ENCODE peak calls at places on chromosomes 7 and 10, in six cellular contexts. One of them, this sample, is unnamed.

GRCh38 chr10:44968101-44968886 is 8.7 kb downstream of the RASSF4 start:
- ATAC-seq in PC-3: no peak
- ATAC-seq in lower lobe of right lung: peak; percentile 56
- ATAC-seq in foreskin keratinocyte: no peak
- ATAC-seq in aorta: peak; percentile 56
- ATAC-seq in heart right ventricle: peak; percentile 23
- ATAC-seq in this sample: peak; percentile 46

GRCh38 chr7:130273863-130274262 is 7.2 kb downstream of the CPA2 start:
- ATAC-seq in PC-3: no peak
- ATAC-seq in lower lobe of right lung: no peak
- ATAC-seq in foreskin keratinocyte: no peak
- ATAC-seq in aorta: peak; percentile 69
- ATAC-seq in heart right ventricle: peak; percentile 49
- ATAC-seq in this sample: peak; percentile 53

GRCh38 chr10:110410329-110411046 is 87.2 kb upstream of the DUSP5 start:
- ATAC-seq in PC-3: peak; percentile 59
- ATAC-seq in lower lobe of right lung: peak; percentile 72
- ATAC-seq in foreskin keratinocyte: peak; percentile 68
- ATAC-seq in aorta: no peak
- ATAC-seq in heart right ventricle: peak; percentile 29
- ATAC-seq in this sample: peak; percentile 66

GRCh38 chr7:27967639-27968038 is 213.0 kb downstream of the JAZF1 start:
- ATAC-seq in PC-3: no peak
- ATAC-seq in lower lobe of right lung: no peak
- ATAC-seq in foreskin keratinocyte: no peak
- ATAC-seq in aorta: no peak
- ATAC-seq in heart right ventricle: no peak
- ATAC-seq in this sample: no peak

GRCh38 chr7:141369422-141369821 is 181.8 kb upstream of the AGK start:
- ATAC-seq in PC-3: no peak
- ATAC-seq in lower lobe of right lung: peak; percentile 58
- ATAC-seq in foreskin keratinocyte: no peak
- ATAC-seq in aorta: no peak
- ATAC-seq in heart right ventricle: peak; percentile 75
- ATAC-seq in this sample: no peak

GRCh38 chr7:99244942-99245341 is 27.7 kb upstream of the MYH16 start:
- ATAC-seq in PC-3: peak; percentile 97
- ATAC-seq in lower lobe of right lung: no peak
- ATAC-seq in foreskin keratinocyte: peak; percentile 95
- ATAC-seq in aorta: no peak
- ATAC-seq in heart right ventricle: no peak
- ATAC-seq in this sample: no peak

GRCh38 chr10:116756277-116756676 is 13.9 kb upstream of the HSPA12A start:
- ATAC-seq in PC-3: no peak
- ATAC-seq in lower lobe of right lung: peak; percentile 58
- ATAC-seq in foreskin keratinocyte: no peak
- ATAC-seq in aorta: peak; percentile 85
- ATAC-seq in heart right ventricle: peak; percentile 88
- ATAC-seq in this sample: peak; percentile 75

GRCh38 chr10:89625041-89625765 is 19.8 kb downstream of the PANK1 start:
- ATAC-seq in PC-3: no peak
- ATAC-seq in lower lobe of right lung: no peak
- ATAC-seq in foreskin keratinocyte: no peak
- ATAC-seq in aorta: no peak
- ATAC-seq in heart right ventricle: peak; percentile 49
- ATAC-seq in this sample: no peak

GRCh38 chr7:159026271-159027047 is 118.2 kb downstream of the VIPR2 start:
- ATAC-seq in PC-3: no peak
- ATAC-seq in lower lobe of right lung: no peak
- ATAC-seq in foreskin keratinocyte: no peak
- ATAC-seq in aorta: no peak
- ATAC-seq in heart right ventricle: no peak
- ATAC-seq in this sample: no peak

GRCh38 chr10:62733654-62734293 is 70.7 kb upstream of the ADO start:
- ATAC-seq in PC-3: no peak
- ATAC-seq in lower lobe of right lung: peak; percentile 18
- ATAC-seq in foreskin keratinocyte: no peak
- ATAC-seq in aorta: no peak
- ATAC-seq in heart right ventricle: peak; percentile 74
- ATAC-seq in this sample: no peak

GRCh38 chr7:77368974-77369373 is 47.2 kb downstream of the GSAP start:
- ATAC-seq in PC-3: peak; percentile 71
- ATAC-seq in lower lobe of right lung: peak; percentile 68
- ATAC-seq in foreskin keratinocyte: no peak
- ATAC-seq in aorta: no peak
- ATAC-seq in heart right ventricle: no peak
- ATAC-seq in this sample: no peak

GRCh38 chr7:26193432-26194206 is 6.9 kb downstream of the HNRNPA2B1 start:
- ATAC-seq in PC-3: no peak
- ATAC-seq in lower lobe of right lung: peak; percentile 17
- ATAC-seq in foreskin keratinocyte: no peak
- ATAC-seq in aorta: no peak
- ATAC-seq in heart right ventricle: no peak
- ATAC-seq in this sample: no peak

GRCh38 chr10:72462261-72462660 is 107.5 kb upstream of the DNAJB12 start:
- ATAC-seq in PC-3: peak; percentile 91
- ATAC-seq in lower lobe of right lung: peak; percentile 19
- ATAC-seq in foreskin keratinocyte: no peak
- ATAC-seq in aorta: no peak
- ATAC-seq in heart right ventricle: no peak
- ATAC-seq in this sample: no peak

GRCh38 chr7:127264219-127264618 is 11.5 kb upstream of the GRM8 start:
- ATAC-seq in PC-3: no peak
- ATAC-seq in lower lobe of right lung: no peak
- ATAC-seq in foreskin keratinocyte: no peak
- ATAC-seq in aorta: no peak
- ATAC-seq in heart right ventricle: no peak
- ATAC-seq in this sample: no peak

GRCh38 chr10:32207544-32207943 is 139.4 kb downstream of the EPC1 start:
- ATAC-seq in PC-3: peak; percentile 57
- ATAC-seq in lower lobe of right lung: peak; percentile 80
- ATAC-seq in foreskin keratinocyte: peak; percentile 76
- ATAC-seq in aorta: no peak
- ATAC-seq in heart right ventricle: no peak
- ATAC-seq in this sample: no peak

GRCh38 chr7:17985473-17986239 is 42.0 kb downstream of the PRPS1L1 start:
- ATAC-seq in PC-3: no peak
- ATAC-seq in lower lobe of right lung: no peak
- ATAC-seq in foreskin keratinocyte: no peak
- ATAC-seq in aorta: no peak
- ATAC-seq in heart right ventricle: no peak
- ATAC-seq in this sample: no peak

DNA sequence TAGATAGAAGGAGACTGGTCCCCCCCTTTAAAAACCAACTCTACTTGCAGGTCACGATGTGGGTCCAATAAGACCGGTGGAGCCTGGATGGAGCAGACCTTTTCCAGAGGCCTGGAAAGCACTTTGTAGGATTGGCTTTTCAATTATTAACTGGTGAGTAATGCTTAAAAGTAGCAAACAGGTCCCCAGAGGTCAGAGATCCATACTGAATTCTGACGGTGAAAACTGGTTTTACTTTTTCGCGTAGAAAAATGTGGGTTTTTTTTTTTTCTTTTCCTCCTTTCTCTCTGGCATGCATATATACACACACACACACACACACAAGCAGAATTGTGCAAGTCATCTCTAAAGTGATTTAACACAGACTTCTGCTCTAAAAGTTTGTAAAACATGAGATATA is 75.0 kb upstream of the OGDHL start:
- ATAC-seq in PC-3: no peak
- ATAC-seq in lower lobe of right lung: no peak
- ATAC-seq in foreskin keratinocyte: no peak
- ATAC-seq in aorta: no peak
- ATAC-seq in heart right ventricle: no peak
- ATAC-seq in this sample: no peak
- H3K4me1 ChIP-seq in PC-3: no peaks in the 10 kb centered on the region
- H3K4me1 ChIP-seq in lower lobe of right lung: no peaks in the 10 kb centered on the region
- H3K4me1 ChIP-seq in foreskin keratinocyte: no peaks in the 10 kb centered on the region
- H3K4me1 ChIP-seq in aorta: no peaks in the 10 kb centered on the region
- H3K4me1 ChIP-seq in heart right ventricle: no peaks in the 10 kb centered on the region
- H3K4me1 ChIP-seq in this sample: no peaks in the 10 kb centered on the region

GRCh38 chr7:69651101-69651590 is 52.9 kb downstream of the AUTS2 start:
- ATAC-seq in PC-3: no peak
- ATAC-seq in lower lobe of right lung: peak; percentile 65
- ATAC-seq in foreskin keratinocyte: peak; percentile 39
- ATAC-seq in aorta: no peak
- ATAC-seq in heart right ventricle: no peak
- ATAC-seq in this sample: no peak
- H3K4me1 ChIP-seq in PC-3: no peaks in the 10 kb centered on the region
- H3K4me1 ChIP-seq in lower lobe of right lung: peaks cover 29% of the 10 kb centered on the region
- H3K4me1 ChIP-seq in foreskin keratinocyte: no peaks in the 10 kb centered on the region
- H3K4me1 ChIP-seq in aorta: no peaks in the 10 kb centered on the region
- H3K4me1 ChIP-seq in heart right ventricle: peaks cover 18% of the 10 kb centered on the region
- H3K4me1 ChIP-seq in this sample: peaks cover 8% of the 10 kb centered on the region

GRCh38 chr7:75946207-75946855 is 31.4 kb downstream of the POR start:
- ATAC-seq in PC-3: no peak
- ATAC-seq in lower lobe of right lung: peak; percentile 53
- ATAC-seq in foreskin keratinocyte: no peak
- ATAC-seq in aorta: no peak
- ATAC-seq in heart right ventricle: no peak
- ATAC-seq in this sample: no peak
- H3K4me1 ChIP-seq in PC-3: peaks cover 26% of the 10 kb centered on the region
- H3K4me1 ChIP-seq in lower lobe of right lung: peaks cover 67% of the 10 kb centered on the region
- H3K4me1 ChIP-seq in foreskin keratinocyte: peaks cover 11% of the 10 kb centered on the region
- H3K4me1 ChIP-seq in aorta: no peaks in the 10 kb centered on the region
- H3K4me1 ChIP-seq in heart right ventricle: peaks cover 25% of the 10 kb centered on the region
- H3K4me1 ChIP-seq in this sample: peaks cover 24% of the 10 kb centered on the region

DNA sequence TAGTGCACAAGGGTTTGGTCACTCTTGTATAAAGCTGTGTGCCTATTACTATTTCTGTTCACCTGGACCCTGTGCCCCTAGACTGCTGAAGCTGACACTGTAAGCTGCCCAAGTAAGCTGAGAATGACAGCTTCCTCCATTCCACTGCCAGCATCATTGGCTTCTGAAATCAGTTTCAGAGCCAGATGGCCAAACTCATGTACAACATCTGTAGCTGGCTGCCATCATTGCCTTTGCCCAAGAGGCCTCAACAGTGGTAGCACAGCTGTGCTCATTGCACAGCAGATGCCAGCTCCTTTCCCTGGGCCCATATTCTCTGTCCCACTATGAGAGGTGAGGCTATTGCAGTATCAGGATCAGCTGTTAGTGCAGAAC is 165.7 kb downstream of the CPEB3 start:
- ATAC-seq in PC-3: no peak
- ATAC-seq in lower lobe of right lung: no peak
- ATAC-seq in foreskin keratinocyte: no peak
- ATAC-seq in aorta: peak; percentile 35
- ATAC-seq in heart right ventricle: peak; percentile 26
- ATAC-seq in this sample: no peak
- H3K4me1 ChIP-seq in PC-3: peaks cover 51% of the 10 kb centered on the region
- H3K4me1 ChIP-seq in lower lobe of right lung: peaks cover 40% of the 10 kb centered on the region
- H3K4me1 ChIP-seq in foreskin keratinocyte: no peaks in the 10 kb centered on the region
- H3K4me1 ChIP-seq in aorta: peaks cover 5% of the 10 kb centered on the region
- H3K4me1 ChIP-seq in heart right ventricle: peaks cover 63% of the 10 kb centered on the region
- H3K4me1 ChIP-seq in this sample: peaks cover 12% of the 10 kb centered on the region

GRCh38 chr10:91604936-91605534 is 27.8 kb downstream of the PPP1R3C start:
- ATAC-seq in PC-3: peak; percentile 27
- ATAC-seq in lower lobe of right lung: no peak
- ATAC-seq in foreskin keratinocyte: peak; percentile 69
- ATAC-seq in aorta: no peak
- ATAC-seq in heart right ventricle: no peak
- ATAC-seq in this sample: no peak
- H3K4me1 ChIP-seq in PC-3: peaks cover 33% of the 10 kb centered on the region
- H3K4me1 ChIP-seq in lower lobe of right lung: peaks cover 14% of the 10 kb centered on the region
- H3K4me1 ChIP-seq in foreskin keratinocyte: peaks cover 15% of the 10 kb centered on the region
- H3K4me1 ChIP-seq in aorta: peaks cover 6% of the 10 kb centered on the region
- H3K4me1 ChIP-seq in heart right ventricle: peaks cover 36% of the 10 kb centered on the region
- H3K4me1 ChIP-seq in this sample: peaks cover 27% of the 10 kb centered on the region

This sample was measured in gastroesophageal sphincter.